ENCODE peak calls at places on chromosomes 12 and 14, in four cellular contexts. P is prostate gland, G is RWPE2, F is GM23338. S is an unnamed sample.

GRCh38 chr14:92507174-92507768 is 6.3 kb upstream of the RIN3 start:
- DNase-seq in P (no peak), G (no peak), F (no peak), S (no peak)

GRCh38 chr14:61145903-61146411 is 135.2 kb downstream of the TMEM30B start:
- DNase-seq in P (peak), G (no peak), F (no peak), S (peak)

GRCh38 chr12:93085383-93086287 is 156.5 kb upstream of the EEA1 start:
- DNase-seq in P (peak), G (no peak), F (peak), S (no peak)

GRCh38 chr12:110269622-110270124 is 11.4 kb upstream of the ATP2A2 start:
- DNase-seq in P (no peak), G (no peak), F (peak), S (no peak)

GRCh38 chr14:23070262-23071129 is 13.2 kb upstream of the CDH24 start:
- DNase-seq in P (no peak), G (no peak), F (no peak), S (no peak)

GRCh38 chr12:121925361-121925725 is 7.0 kb downstream of the CFAP251 start:
- DNase-seq in P (no peak), G (no peak), F (no peak), S (peak)

GRCh38 chr12:47884501-47884900 is 20.3 kb downstream of the VDR start:
- DNase-seq in P (no peak), G (no peak), F (no peak), S (no peak)

GRCh38 chr14:52124791-52125661 is 56.2 kb upstream of the NID2 start:
- DNase-seq in P (no peak), G (no peak), F (peak), S (no peak)

GRCh38 chr12:97408363-97408762 is 54.2 kb upstream of the RMST start:
- DNase-seq in P (no peak), G (no peak), F (no peak), S (no peak)

GRCh38 chr14:86462193-86462592 is 932.2 kb downstream of the FLRT2 start:
- DNase-seq in P (no peak), G (no peak), F (peak), S (no peak)

GRCh38 chr12:122903704-122904034 is 7.7 kb upstream of the VPS37B start:
- DNase-seq in P (no peak), G (no peak), F (no peak), S (no peak)

GRCh38 chr12:120365675-120366340 is 3.2 kb downstream of the MSI1 start:
- DNase-seq in P (no peak), G (no peak), F (no peak), S (no peak)

GRCh38 chr12:94458882-94459772 is 540 bp downstream of the CEP83 start:
- DNase-seq in P (no peak), G (peak), F (peak), S (peak)

GRCh38 chr12:107436376-107436775 is 249.2 kb upstream of the PWP1 start:
- DNase-seq in P (no peak), G (peak), F (peak), S (no peak)

GRCh38 chr12:52307836-52308806 is 13.1 kb downstream of the KRT83 start:
- DNase-seq in P (peak), G (no peak), F (peak), S (no peak)

GRCh38 chr12:107449891-107450290 is 235.7 kb upstream of the PWP1 start:
- DNase-seq in P (no peak), G (no peak), F (no peak), S (no peak)

GRCh38 chr12:3288690-3289089 is 202.3 kb upstream of the PRMT8 start:
- DNase-seq in P (no peak), G (no peak), F (no peak), S (no peak)

GRCh38 chr12:4296749-4297148 is 23.2 kb downstream of the CCND2 start:
- DNase-seq in P (no peak), G (no peak), F (no peak), S (no peak)

GRCh38 chr14:77041837-77042557 is 13.5 kb upstream of the IRF2BPL start:
- DNase-seq in P (peak), G (no peak), F (no peak), S (peak)

GRCh38 chr12:48980389-48980952 is 2.3 kb downstream of the WNT1 start:
- DNase-seq in P (no peak), G (peak), F (peak), S (no peak)

GRCh38 chr12:105899589-105899988 is 239.2 kb downstream of the NUAK1 start:
- DNase-seq in P (no peak), G (no peak), F (no peak), S (no peak)

GRCh38 chr12:72995616-72996015 is 723.4 kb downstream of the TRHDE start:
- DNase-seq in P (no peak), G (no peak), F (no peak), S (no peak)

GRCh38 chr14:31880935-31881334 is 196.2 kb upstream of the ARHGAP5 start:
- DNase-seq in P (no peak), G (no peak), F (no peak), S (peak)

GRCh38 chr12:50960130-50960529 is 7.8 kb downstream of the HIGD1C start:
- DNase-seq in P (no peak), G (no peak), F (no peak), S (no peak)

GRCh38 chr14:104280085-104280901 is 141.9 kb downstream of the KIF26A start:
- DNase-seq in P (no peak), G (peak), F (no peak), S (no peak)

GRCh38 chr14:68794856-68795601 is 2.2 kb upstream of the ZFP36L1 start:
- DNase-seq in P (peak), G (peak), F (peak), S (peak)

GRCh38 chr12:32609966-32610365 is 69.1 kb upstream of the DNM1L start:
- DNase-seq in P (no peak), G (no peak), F (no peak), S (no peak)

GRCh38 chr12:91180577-91180976 is 2.0 kb downstream of the DCN start:
- DNase-seq in P (no peak), G (no peak), F (no peak), S (peak)

GRCh38 chr12:133165776-133166175 is 15.5 kb upstream of the ZNF268 start:
- DNase-seq in P (no peak), G (no peak), F (no peak), S (no peak)

GRCh38 chr12:81208193-81208946 is 130.5 kb downstream of the ACSS3 start:
- DNase-seq in P (no peak), G (no peak), F (no peak), S (no peak)

DNA sequence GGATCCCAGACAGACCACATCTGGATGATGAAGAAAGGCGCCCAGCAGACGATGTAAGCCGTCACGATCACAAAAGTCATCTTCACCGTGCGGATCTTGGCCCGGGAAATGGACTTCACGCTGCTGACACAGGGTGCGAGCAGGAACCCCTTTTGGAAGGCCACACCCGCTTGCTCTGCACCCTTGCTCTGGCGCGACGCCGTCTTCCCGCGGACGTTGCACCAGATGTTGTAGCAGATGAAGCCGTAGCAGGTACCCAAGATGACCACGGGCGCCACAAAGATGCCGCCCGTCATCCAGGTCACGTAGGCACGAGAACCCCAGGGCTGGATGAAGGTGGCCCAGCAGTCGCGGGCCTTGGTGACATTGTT is 1.1 kb downstream of the AVPR1A start:
- DNase-seq in P (no peak), G (no peak), F (no peak), S (no peak)
- H3K4me3 ChIP-seq in P (peak), G (no peak), F (peak), S (no peak)

GRCh38 chr14:30069536-30069935 is 141.9 kb upstream of the PRKD1 start:
- DNase-seq in P (no peak), G (no peak), F (no peak), S (no peak)
- TF ChIP-seq CTCF in P (no peak), G (no peak), F (no peak), S (no peak)

GRCh38 chr12:100715976-100716657 is 78.5 kb upstream of the ANO4 start:
- DNase-seq in P (no peak), G (peak), F (peak), S (no peak)

GRCh38 chr12:100718212-100718611 is 76.4 kb upstream of the ANO4 start:
- DNase-seq in P (no peak), G (no peak), F (no peak), S (peak)

GRCh38 chr12:100716658-100716948 is 78.0 kb upstream of the ANO4 start:
- DNase-seq in P (no peak), G (no peak), F (peak), S (no peak)

GRCh38 chr12:100716949-100717732 is 77.4 kb upstream of the ANO4 start:
- DNase-seq in P (no peak), G (peak), F (peak), S (no peak)

DNA sequence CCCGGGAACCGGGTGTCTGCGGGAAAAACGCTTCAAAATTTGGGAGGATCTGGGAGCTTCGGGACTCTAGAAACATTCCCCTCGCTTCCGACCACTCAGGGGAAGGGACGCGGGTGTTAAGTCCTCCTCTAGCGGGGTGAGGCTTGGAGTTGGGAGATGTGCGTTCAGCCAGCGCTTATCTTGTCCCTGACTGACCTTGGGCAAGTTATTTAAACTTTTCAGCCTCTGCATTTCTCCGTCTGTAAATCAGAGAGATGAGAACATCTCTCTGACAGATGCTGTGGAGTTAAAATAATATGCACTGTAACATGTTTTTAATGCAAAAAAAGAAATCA is 76.9 kb upstream of the ANO4 start:
- DNase-seq in P (no peak), G (no peak), F (peak), S (no peak)
- H3K4me3 ChIP-seq in P (peak), G (peak), F (peak), S (peak)

GRCh38 chr12:77998236-77998786 is 167.6 kb downstream of the NAV3 start:
- DNase-seq in P (no peak), G (no peak), F (no peak), S (no peak)
- TF ChIP-seq CTCF in P (no peak), G (no peak), F (no peak), S (no peak)

GRCh38 chr12:124684971-124685688 is 117.7 kb upstream of the NCOR2 start:
- DNase-seq in P (peak), G (no peak), F (no peak), S (no peak)
- H3K4me3 ChIP-seq in P (no peak), G (no peak), F (no peak), S (peak)

DNA sequence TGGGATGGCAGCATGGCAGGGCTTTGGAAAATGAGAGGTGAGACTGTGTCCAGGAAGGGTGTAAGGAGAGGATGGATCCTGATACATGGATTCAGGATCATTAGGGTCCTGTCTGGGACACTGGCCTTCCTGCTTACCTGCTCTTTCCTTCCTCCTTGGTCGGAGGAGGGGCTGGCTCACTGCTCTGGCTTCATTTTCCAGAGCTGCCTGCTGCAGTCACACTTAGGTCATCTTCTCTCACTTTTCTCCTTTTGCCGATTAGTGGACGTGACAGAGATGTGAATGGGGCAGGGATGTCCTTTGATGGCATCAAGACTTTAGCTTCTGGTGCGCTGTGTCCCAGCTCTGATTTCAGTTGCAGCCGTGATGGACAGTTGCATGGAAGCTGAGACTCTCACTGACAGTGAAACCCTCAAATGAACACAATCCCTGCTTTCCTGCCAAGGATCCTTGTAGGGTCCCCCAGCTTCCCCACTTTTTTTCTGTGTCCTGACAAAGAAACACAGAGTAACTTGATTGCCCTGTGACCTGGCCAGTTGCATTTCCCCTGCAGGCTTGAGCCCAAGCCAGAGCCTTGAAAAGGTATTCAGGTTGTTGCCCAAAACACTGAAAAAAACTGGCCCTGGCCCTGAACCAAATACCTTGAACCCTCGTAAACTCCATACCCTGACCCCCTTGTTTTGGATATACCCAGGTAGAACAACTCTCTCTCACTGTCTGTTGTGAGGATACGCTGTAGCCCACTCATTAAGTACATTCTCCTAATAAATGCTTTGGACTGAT is 756 bp upstream of the CIDEB start:
- DNase-seq in P (no peak), G (no peak), F (no peak), S (no peak)
- TF ChIP-seq CTCF in P (no peak), G (peak), F (no peak), S (no peak)

DNA sequence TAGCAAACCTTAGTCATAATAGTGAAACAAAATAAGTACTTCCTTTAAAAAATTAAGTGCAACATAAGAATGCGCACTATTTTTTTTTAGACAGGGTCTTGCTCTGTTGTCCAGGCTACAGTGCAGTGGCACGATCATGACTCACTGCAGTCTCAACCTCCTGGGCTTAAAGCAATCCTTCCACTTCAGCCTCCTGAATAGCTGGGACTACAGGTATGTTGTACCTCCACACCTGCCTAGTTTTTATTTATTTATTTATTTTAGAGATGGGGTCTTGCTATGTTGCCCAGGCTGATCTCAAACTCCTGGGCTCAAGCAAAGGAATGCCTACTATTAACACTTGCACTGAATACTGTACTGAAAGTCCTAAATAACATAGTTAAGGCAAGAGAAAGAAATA is 93.8 kb downstream of the NUMB start:
- DNase-seq in P (no peak), G (no peak), F (no peak), S (no peak)
- H3K4me3 ChIP-seq in P (no peak), G (no peak), F (no peak), S (no peak)

GRCh38 chr12:62622177-62622576 is 155.6 kb downstream of the MON2 start:
- DNase-seq in P (no peak), G (no peak), F (peak), S (no peak)
- TF ChIP-seq CTCF in P (no peak), G (no peak), F (no peak), S (no peak)